ENCODE peak calls at places on chromosomes 12 and 14, in five cellular contexts. One of them, this sample, is unnamed.

GRCh38 chr12:111578971-111579340 is 20.2 kb downstream of the ATXN2 start:
- DNase-seq in K562: no peak
- DNase-seq in H1: no peak
- DNase-seq in HepG2: no peak
- DNase-seq in GM12878: no peak
- DNase-seq in this sample: no peak

GRCh38 chr12:92244036-92244435 is 98.4 kb upstream of the BTG1 start:
- DNase-seq in K562: no peak
- DNase-seq in H1: no peak
- DNase-seq in HepG2: no peak
- DNase-seq in GM12878: no peak
- DNase-seq in this sample: no peak

GRCh38 chr14:61234215-61234916 is 46.8 kb downstream of the TMEM30B start:
- DNase-seq in K562: no peak
- DNase-seq in H1: no peak
- DNase-seq in HepG2: no peak
- DNase-seq in GM12878: no peak
- DNase-seq in this sample: no peak

GRCh38 chr14:103055693-103056092 is 1.7 kb downstream of the CDC42BPB start:
- DNase-seq in K562: no peak
- DNase-seq in H1: no peak
- DNase-seq in HepG2: no peak
- DNase-seq in GM12878: no peak
- DNase-seq in this sample: no peak

GRCh38 chr14:102605026-102605425 is 12.6 kb downstream of the RCOR1 start:
- DNase-seq in K562: no peak
- DNase-seq in H1: no peak
- DNase-seq in HepG2: no peak
- DNase-seq in GM12878: no peak
- DNase-seq in this sample: no peak

GRCh38 chr12:68930178-68930577 is 2.8 kb downstream of the CPM start:
- DNase-seq in K562: no peak
- DNase-seq in H1: no peak
- DNase-seq in HepG2: no peak
- DNase-seq in GM12878: no peak
- DNase-seq in this sample: no peak

GRCh38 chr12:102172436-102172835 is 25.2 kb downstream of the PMCH start:
- DNase-seq in K562: no peak
- DNase-seq in H1: no peak
- DNase-seq in HepG2: no peak
- DNase-seq in GM12878: no peak
- DNase-seq in this sample: no peak

GRCh38 chr12:95218852-95219171 is 1.2 kb downstream of the VEZT start:
- DNase-seq in K562: no peak
- DNase-seq in H1: no peak
- DNase-seq in HepG2: no peak
- DNase-seq in GM12878: no peak
- DNase-seq in this sample: no peak

GRCh38 chr12:45560689-45561088 is 168.8 kb upstream of the ARID2 start:
- DNase-seq in K562: no peak
- DNase-seq in H1: no peak
- DNase-seq in HepG2: no peak
- DNase-seq in GM12878: no peak
- DNase-seq in this sample: no peak

GRCh38 chr12:6384499-6385436 is 806 bp downstream of the LTBR start:
- DNase-seq in K562: peak; percentile 66
- DNase-seq in H1: no peak
- DNase-seq in HepG2: no peak
- DNase-seq in GM12878: no peak
- DNase-seq in this sample: no peak

GRCh38 chr14:103207404-103208072 is 84.3 kb downstream of the TNFAIP2 start:
- DNase-seq in K562: no peak
- DNase-seq in H1: no peak
- DNase-seq in HepG2: no peak
- DNase-seq in GM12878: no peak
- DNase-seq in this sample: peak; percentile 42

GRCh38 chr12:91396296-91396695 is 213.7 kb upstream of the DCN start:
- DNase-seq in K562: no peak
- DNase-seq in H1: no peak
- DNase-seq in HepG2: no peak
- DNase-seq in GM12878: no peak
- DNase-seq in this sample: no peak

GRCh38 chr12:19382111-19382526 is 57.2 kb upstream of the AEBP2 start:
- DNase-seq in K562: no peak
- DNase-seq in H1: peak; percentile 13
- DNase-seq in HepG2: peak; percentile 9
- DNase-seq in GM12878: peak; percentile 46
- DNase-seq in this sample: no peak

GRCh38 chr14:94933411-94933964 is 163.6 kb upstream of the GSC start:
- DNase-seq in K562: no peak
- DNase-seq in H1: no peak
- DNase-seq in HepG2: no peak
- DNase-seq in GM12878: no peak
- DNase-seq in this sample: no peak

GRCh38 chr12:106195638-106196037 is 52.2 kb downstream of the CKAP4 start:
- DNase-seq in K562: no peak
- DNase-seq in H1: no peak
- DNase-seq in HepG2: peak; percentile 72
- DNase-seq in GM12878: no peak
- DNase-seq in this sample: no peak

GRCh38 chr12:67651380-67651695 is 2.8 kb downstream of the DYRK2 start:
- DNase-seq in K562: no peak
- DNase-seq in H1: no peak
- DNase-seq in HepG2: peak; percentile 4
- DNase-seq in GM12878: no peak
- DNase-seq in this sample: no peak

GRCh38 chr12:115320967-115321366 is 637.0 kb upstream of the TBX3 start:
- DNase-seq in K562: no peak
- DNase-seq in H1: no peak
- DNase-seq in HepG2: no peak
- DNase-seq in GM12878: no peak
- DNase-seq in this sample: no peak

GRCh38 chr14:49294736-49295135 is 291.4 kb downstream of the RPS29 start:
- DNase-seq in K562: no peak
- DNase-seq in H1: no peak
- DNase-seq in HepG2: no peak
- DNase-seq in GM12878: no peak
- DNase-seq in this sample: no peak

GRCh38 chr12:1911598-1912575 is 6.6 kb downstream of the CACNA2D4 start:
- DNase-seq in K562: no peak
- DNase-seq in H1: no peak
- DNase-seq in HepG2: no peak
- DNase-seq in GM12878: no peak
- DNase-seq in this sample: no peak

GRCh38 chr12:12718382-12718761 is 1.2 kb downstream of the CDKN1B start:
- DNase-seq in K562: no peak
- DNase-seq in H1: no peak
- DNase-seq in HepG2: no peak
- DNase-seq in GM12878: no peak
- DNase-seq in this sample: no peak

GRCh38 chr14:94673781-94674231 is 61.6 kb downstream of the SERPINA3 start:
- DNase-seq in K562: no peak
- DNase-seq in H1: no peak
- DNase-seq in HepG2: no peak
- DNase-seq in GM12878: no peak
- DNase-seq in this sample: no peak

GRCh38 chr12:27653661-27654060 is 42.6 kb upstream of the REP15 start:
- DNase-seq in K562: no peak
- DNase-seq in H1: no peak
- DNase-seq in HepG2: no peak
- DNase-seq in GM12878: no peak
- DNase-seq in this sample: no peak

GRCh38 chr14:61547186-61548121 is 147.9 kb upstream of the HIF1A start:
- DNase-seq in K562: no peak
- DNase-seq in H1: no peak
- DNase-seq in HepG2: no peak
- DNase-seq in GM12878: no peak
- DNase-seq in this sample: no peak

GRCh38 chr12:26978801-26979200 is 35.4 kb downstream of the TM7SF3 start:
- DNase-seq in K562: no peak
- DNase-seq in H1: no peak
- DNase-seq in HepG2: no peak
- DNase-seq in GM12878: no peak
- DNase-seq in this sample: no peak

GRCh38 chr12:20572451-20572850 is 122.7 kb upstream of the SLCO1C1 start:
- DNase-seq in K562: no peak
- DNase-seq in H1: no peak
- DNase-seq in HepG2: no peak
- DNase-seq in GM12878: no peak
- DNase-seq in this sample: no peak

GRCh38 chr14:74084277-74085046 is at the start of the genes ALDH6A1 and LIN52:
- DNase-seq in K562: peak; percentile 96
- DNase-seq in H1: peak; percentile 99
- DNase-seq in HepG2: peak; percentile 100
- DNase-seq in GM12878: peak; percentile 99
- DNase-seq in this sample: peak; percentile 100

GRCh38 chr14:94540031-94540794 is 21.0 kb upstream of the SERPINA4 start:
- DNase-seq in K562: no peak
- DNase-seq in H1: no peak
- DNase-seq in HepG2: peak; percentile 69
- DNase-seq in GM12878: no peak
- DNase-seq in this sample: no peak

GRCh38 chr12:124568431-124569374 is 1.3 kb upstream of the NCOR2 start:
- DNase-seq in K562: no peak
- DNase-seq in H1: peak; percentile 63
- DNase-seq in HepG2: no peak
- DNase-seq in GM12878: peak; percentile 53
- DNase-seq in this sample: peak; percentile 44

GRCh38 chr12:110073049-110073831 is 24.9 kb upstream of the C12orf76 start:
- DNase-seq in K562: no peak
- DNase-seq in H1: no peak
- DNase-seq in HepG2: no peak
- DNase-seq in GM12878: no peak
- DNase-seq in this sample: no peak
- TF ChIP-seq ATF2 in K562: no peak
- TF ChIP-seq ATF2 in H1: no peak
- TF ChIP-seq ATF2 in HepG2: no peak
- TF ChIP-seq ATF2 in GM12878: no peak
- TF ChIP-seq ATF2 in this sample: no peak

DNA sequence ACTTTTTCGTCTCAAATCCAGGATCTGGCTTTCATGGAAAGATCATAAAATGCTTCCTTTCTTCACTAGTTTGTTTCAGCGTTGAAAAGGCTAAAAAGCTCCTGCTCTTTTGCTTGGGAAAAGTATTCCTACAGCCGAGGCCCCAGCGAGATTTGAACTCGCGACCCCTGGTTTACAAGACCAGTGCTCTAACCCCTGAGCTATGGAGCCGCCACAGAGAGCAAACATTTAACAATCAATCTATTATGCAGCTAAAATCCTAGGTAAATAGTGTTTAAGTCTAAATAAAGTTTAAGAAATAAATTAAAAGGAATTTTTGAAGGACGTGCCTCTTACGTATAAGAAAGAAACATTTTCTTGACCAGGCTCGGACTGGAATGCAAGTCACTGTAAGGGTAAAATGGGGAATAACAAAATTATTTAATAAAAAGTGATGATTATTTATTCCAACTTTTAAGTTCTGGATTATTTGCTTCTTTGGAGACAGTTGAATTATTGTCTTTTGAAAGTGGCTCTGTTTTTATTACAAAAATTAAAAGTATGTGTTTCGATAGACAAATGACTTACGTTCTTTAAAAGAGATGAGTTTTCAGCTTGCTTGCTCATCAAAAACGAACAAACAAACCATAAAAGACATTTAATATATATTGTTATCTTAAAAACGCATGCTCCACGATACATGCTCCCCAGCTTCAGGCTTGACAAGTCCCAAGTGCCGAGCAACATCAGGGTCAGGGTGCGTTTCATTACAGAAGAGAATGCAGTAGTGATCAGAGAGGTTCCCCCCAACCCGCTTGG is 10.3 kb downstream of the OR6S1 start:
- DNase-seq in K562: peak; percentile 32
- DNase-seq in H1: no peak
- DNase-seq in HepG2: peak; percentile 79
- DNase-seq in GM12878: no peak
- DNase-seq in this sample: no peak
- TF ChIP-seq CREB1 in K562: no peak
- TF ChIP-seq CREB1 in H1: no peak
- TF ChIP-seq CREB1 in HepG2: no peak
- TF ChIP-seq CREB1 in GM12878: no peak
- TF ChIP-seq CREB1 in this sample: no peak

GRCh38 chr12:55067701-55068100 is 47.9 kb downstream of the NEUROD4 start:
- DNase-seq in K562: no peak
- DNase-seq in H1: no peak
- DNase-seq in HepG2: no peak
- DNase-seq in GM12878: no peak
- DNase-seq in this sample: no peak

GRCh38 chr12:55073043-55074022 is 52.9 kb upstream of the OR9K2 start:
- DNase-seq in K562: peak; percentile 66
- DNase-seq in H1: no peak
- DNase-seq in HepG2: peak; percentile 48
- DNase-seq in GM12878: peak; percentile 20
- DNase-seq in this sample: peak; percentile 78

GRCh38 chr12:55074771-55075170 is 51.4 kb upstream of the OR9K2 start:
- DNase-seq in K562: no peak
- DNase-seq in H1: no peak
- DNase-seq in HepG2: no peak
- DNase-seq in GM12878: no peak
- DNase-seq in this sample: no peak

GRCh38 chr12:55068416-55069010 is 48.7 kb downstream of the NEUROD4 start:
- DNase-seq in K562: peak; percentile 69
- DNase-seq in H1: no peak
- DNase-seq in HepG2: peak; percentile 30
- DNase-seq in GM12878: no peak
- DNase-seq in this sample: peak; percentile 47

DNA sequence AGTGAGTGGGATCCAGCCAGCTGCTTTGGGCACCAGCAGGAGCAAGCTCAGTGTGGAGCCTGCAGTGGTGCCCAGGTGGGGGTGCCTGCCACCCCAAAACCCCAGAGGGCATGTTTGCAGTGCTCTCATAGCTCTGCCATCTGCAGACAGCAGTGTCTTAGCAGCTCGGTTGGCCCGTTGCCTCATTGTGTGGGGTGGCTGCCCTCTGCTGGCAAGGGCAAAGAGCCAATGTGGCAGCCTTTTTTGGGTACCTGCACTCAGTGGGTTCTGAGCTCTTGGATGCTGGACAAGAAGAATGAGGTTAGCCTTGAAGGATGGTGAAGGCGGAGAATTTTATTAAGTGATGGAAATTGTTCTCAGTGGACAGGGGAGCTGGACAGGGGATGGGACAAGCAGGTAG is 52.3 kb downstream of the NEUROD4 start:
- DNase-seq in K562: no peak
- DNase-seq in H1: no peak
- DNase-seq in HepG2: peak; percentile 23
- DNase-seq in GM12878: no peak
- DNase-seq in this sample: peak; percentile 80
- TF ChIP-seq ATF2 in K562: no peak
- TF ChIP-seq ATF2 in H1: no peak
- TF ChIP-seq ATF2 in HepG2: no peak
- TF ChIP-seq ATF2 in GM12878: no peak
- TF ChIP-seq ATF2 in this sample: no peak

GRCh38 chr14:82661258-82661657 is 1127.6 kb upstream of the SEL1L start:
- DNase-seq in K562: no peak
- DNase-seq in H1: no peak
- DNase-seq in HepG2: no peak
- DNase-seq in GM12878: no peak
- DNase-seq in this sample: no peak

GRCh38 chr14:82657186-82657675 is 1123.6 kb upstream of the SEL1L start:
- DNase-seq in K562: no peak
- DNase-seq in H1: no peak
- DNase-seq in HepG2: no peak
- DNase-seq in GM12878: no peak
- DNase-seq in this sample: no peak

GRCh38 chr14:82655770-82656169 is 1122.1 kb upstream of the SEL1L start:
- DNase-seq in K562: no peak
- DNase-seq in H1: no peak
- DNase-seq in HepG2: no peak
- DNase-seq in GM12878: no peak
- DNase-seq in this sample: no peak
- TF ChIP-seq CREB1 in K562: no peak
- TF ChIP-seq CREB1 in H1: no peak
- TF ChIP-seq CREB1 in HepG2: no peak
- TF ChIP-seq CREB1 in GM12878: no peak
- TF ChIP-seq CREB1 in this sample: no peak